ENCODE peak calls at places on chromosomes 12 and 14, in four cellular contexts. C is non-pigmented ciliary epithelial cell; O is stimulated activated CD4-positive, alpha-beta T cell treated with anti-CD3 and anti-CD28 coated beads, TNF-alpha, amount 100 ng/mL, for 4 hours; S is HTR-8/SVneo. J is an unnamed sample.

GRCh38 chr12:64633186-64633939 is 23.1 kb downstream of the RASSF3 start:
- DNase-seq in C (no peak), O (no peak), S (no peak), J (no peak)

GRCh38 chr12:6871052-6871957 is 1.8 kb downstream of the SPSB2 start:
- DNase-seq in S (no peak), C (no peak), O (no peak), J (no peak)

GRCh38 chr12:57497223-57498142 is 9.6 kb downstream of the MARS1 start:
- DNase-seq in S (no peak), C (no peak), O (no peak), J (no peak)

GRCh38 chr14:74211945-74212580 is 27.2 kb upstream of the VSX2 start:
- DNase-seq in S (no peak), C (no peak), O (no peak), J (no peak)

GRCh38 chr14:53355581-53356112 is 202.5 kb upstream of the DDHD1 start:
- DNase-seq in S (peak; percentile 51), C (peak; percentile 82), O (no peak), J (no peak)

GRCh38 chr12:47885012-47885501 is 19.7 kb downstream of the VDR start:
- DNase-seq in C (no peak), S (no peak), O (peak; percentile 49), J (no peak)

GRCh38 chr12:3132636-3133409 is 55.6 kb downstream of the TSPAN9 start:
- DNase-seq in O (no peak), C (no peak), S (no peak), J (no peak)

GRCh38 chr14:25048170-25049126 is 1.5 kb downstream of the STXBP6 start:
- DNase-seq in O (no peak), S (peak; percentile 29), C (no peak), J (no peak)

GRCh38 chr14:103008768-103009342 is 48.5 kb downstream of the CDC42BPB start:
- DNase-seq in C (no peak), S (no peak), O (no peak), J (no peak)

GRCh38 chr12:52918351-52918750 is 13.5 kb upstream of the KRT8 start:
- DNase-seq in C (no peak), O (no peak), S (no peak), J (no peak)

GRCh38 chr14:24132061-24132685 is 1.7 kb downstream of the FITM1 start:
- DNase-seq in C (no peak), O (no peak), S (no peak), J (no peak)

GRCh38 chr12:57772429-57773322 is at the start of gene EEF1AKMT3:
- DNase-seq in S (peak; percentile 57), O (no peak), C (no peak), J (no peak)

GRCh38 chr12:50149311-50149710 is 17.9 kb downstream of the CERS5 start:
- DNase-seq in S (no peak), C (no peak), O (no peak), J (no peak)

GRCh38 chr14:24978862-24979724 is 70.9 kb downstream of the STXBP6 start:
- DNase-seq in C (no peak), S (no peak), O (no peak), J (no peak)

GRCh38 chr14:77052281-77053044 is 24.0 kb upstream of the IRF2BPL start:
- DNase-seq in S (no peak), C (no peak), O (no peak), J (no peak)

GRCh38 chr12:92608418-92609091 is 94.2 kb upstream of the PLEKHG7 start:
- DNase-seq in O (no peak), C (no peak), S (no peak), J (no peak)

GRCh38 chr14:59918824-59919581 is 941 bp upstream of the LRRC9 start:
- DNase-seq in O (no peak), S (peak; percentile 71), C (no peak), J (no peak)

GRCh38 chr14:30153662-30154061 is 226.0 kb upstream of the PRKD1 start:
- DNase-seq in S (no peak), C (no peak), O (no peak), J (no peak)

GRCh38 chr14:101808894-101809670 is 47.6 kb downstream of the PPP2R5C start:
- DNase-seq in O (no peak), C (no peak), S (no peak), J (no peak)

GRCh38 chr12:53518381-53518780 is 11.1 kb upstream of the NPFF start:
- DNase-seq in O (no peak), C (no peak), S (no peak), J (no peak)

GRCh38 chr14:23704890-23705289 is 68.7 kb downstream of the DHRS2 start:
- DNase-seq in S (no peak), O (no peak), C (no peak), J (no peak)

GRCh38 chr12:58066296-58066695 is 124.9 kb downstream of the ATP23 start:
- DNase-seq in S (no peak), O (no peak), C (no peak), J (no peak)

GRCh38 chr12:126389215-126389841 is 1324.1 kb downstream of the AACS start:
- DNase-seq in C (no peak), O (no peak), S (no peak), J (no peak)

GRCh38 chr14:94412671-94413638 is 24.6 kb upstream of the SERPINA1 start:
- DNase-seq in C (no peak), S (no peak), O (no peak), J (no peak)

GRCh38 chr14:91315844-91316267 is 71.4 kb upstream of the GPR68 start:
- DNase-seq in S (no peak), C (no peak), O (peak; percentile 69), J (peak; percentile 78)

GRCh38 chr14:99246536-99247083 is 25.4 kb downstream of the BCL11B start:
- DNase-seq in S (no peak), O (no peak), C (no peak), J (no peak)

J was measured in activated B cell treated with CpG ODN at 0.5 μM for 24 hours.